ENCODE peak calls at places on chromosomes 2 and 18, in five cellular contexts. U, F, Q, Y and N are unnamed samples.

GRCh38 chr2:127165539-127165935 is 54.6 kb downstream of the CYP27C1 start:
- DNase-seq in Q (peak; percentile 49), F (no peak), U (no peak), Y (no peak), N (no peak)

GRCh38 chr2:16332681-16333519 is 332.7 kb downstream of the CYRIA start:
- DNase-seq in U (no peak), F (no peak), Y (no peak), Q (no peak), N (no peak)

GRCh38 chr2:9332853-9333245 is 90.5 kb downstream of the ITGB1BP1 start:
- DNase-seq in Y (no peak), F (no peak), Q (no peak), U (no peak), N (no peak)

GRCh38 chr2:168669151-168669550 is 133.3 kb upstream of the NOSTRIN start:
- DNase-seq in Q (no peak), Y (no peak), U (no peak), F (no peak), N (no peak)

GRCh38 chr2:45882707-45883106 is 231.2 kb downstream of the PRKCE start:
- DNase-seq in F (no peak), Y (no peak), U (no peak), Q (peak; percentile 95), N (no peak)

GRCh38 chr2:118085173-118086023 is 2.9 kb upstream of the INSIG2 start:
- DNase-seq in Y (peak; percentile 96), Q (no peak), F (no peak), U (no peak), N (no peak)

GRCh38 chr2:105553538-105554196 is 154.8 kb upstream of the FHL2 start:
- DNase-seq in Y (no peak), F (no peak), U (no peak), Q (no peak), N (no peak)

GRCh38 chr18:31609886-31610646 is 18.4 kb downstream of the TTR start:
- DNase-seq in U (no peak), Q (no peak), Y (no peak), F (no peak), N (no peak)

GRCh38 chr2:219736196-219736595 is 108.8 kb downstream of the SLC4A3 start:
- DNase-seq in U (peak; percentile 25), Y (peak; percentile 51), F (no peak), Q (no peak), N (no peak)

GRCh38 chr18:79866889-79867574 is 69.3 kb downstream of the KCNG2 start:
- DNase-seq in U (no peak), Q (no peak), F (peak; percentile 4), Y (no peak), N (peak; percentile 44)

DNA sequence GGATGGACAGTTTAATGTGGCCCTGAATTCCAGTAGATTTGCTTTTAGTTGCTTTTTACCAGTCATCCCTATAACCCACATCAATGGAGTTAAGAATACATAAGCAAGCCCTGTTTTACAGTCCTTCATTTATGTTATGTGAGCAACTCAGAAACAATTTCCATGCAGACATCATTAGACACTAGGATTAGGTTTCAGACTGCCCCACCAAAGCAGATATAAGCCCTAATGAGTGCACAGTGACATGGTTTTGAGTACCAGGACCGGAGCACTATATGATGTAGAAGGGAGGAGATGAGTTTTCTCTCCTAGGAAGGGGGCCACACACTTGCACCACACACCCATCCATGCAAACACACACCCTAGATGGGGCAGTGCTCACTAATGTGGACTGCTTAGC is 15.5 kb downstream of the KCNS3 start:
- DNase-seq in F (no peak), Q (no peak), U (no peak), Y (no peak), N (no peak)
- TF ChIP-seq EP300 in F (no peak), Q (no peak), U (no peak), Y (no peak), N (no peak)

GRCh38 chr2:241237047-241237446 is 48.6 kb downstream of the ANO7 start:
- DNase-seq in F (no peak), Q (peak; percentile 29), U (no peak), Y (no peak), N (no peak)
- H3K36me3 ChIP-seq in F (peaks cover 71% of the 10 kb centered on the region), Q (peaks cover 100% of the 10 kb centered on the region), U (peaks cover 86% of the 10 kb centered on the region), Y (peaks cover 98% of the 10 kb centered on the region), N (peaks cover 98% of the 10 kb centered on the region)

GRCh38 chr2:79573895-79574674 is 61.2 kb downstream of the CTNNA2 start:
- DNase-seq in Q (no peak), U (no peak), F (no peak), Y (peak; percentile 9), N (no peak)

GRCh38 chr2:79564065-79564464 is 51.2 kb downstream of the CTNNA2 start:
- DNase-seq in Q (no peak), F (no peak), Y (no peak), U (no peak), N (no peak)

GRCh38 chr2:79569048-79569447 is 56.2 kb downstream of the CTNNA2 start:
- DNase-seq in Y (no peak), F (no peak), Q (no peak), U (no peak), N (no peak)
- TF ChIP-seq EP300 in Y (no peak), F (no peak), Q (no peak), U (no peak), N (no peak)

GRCh38 chr2:135636982-135637381 is 104.7 kb upstream of the UBXN4 start:
- DNase-seq in Y (no peak), F (no peak), U (no peak), Q (no peak), N (no peak)
- H3K36me3 ChIP-seq in Y (peaks cover 36% of the 10 kb centered on the region), F (no peaks in the 10 kb centered on the region), U (peaks cover 67% of the 10 kb centered on the region), Q (peaks cover 64% of the 10 kb centered on the region), N (peaks cover 29% of the 10 kb centered on the region)

GRCh38 chr18:62526098-62527025 is 3.5 kb downstream of the ZCCHC2 start:
- DNase-seq in U (peak; percentile 74), Q (peak; percentile 92), F (peak; percentile 58), Y (peak; percentile 87), N (peak; percentile 86)
- TF ChIP-seq EP300 in U (no peak), Q (no peak), F (no peak), Y (peak; percentile 35), N (no peak)

DNA sequence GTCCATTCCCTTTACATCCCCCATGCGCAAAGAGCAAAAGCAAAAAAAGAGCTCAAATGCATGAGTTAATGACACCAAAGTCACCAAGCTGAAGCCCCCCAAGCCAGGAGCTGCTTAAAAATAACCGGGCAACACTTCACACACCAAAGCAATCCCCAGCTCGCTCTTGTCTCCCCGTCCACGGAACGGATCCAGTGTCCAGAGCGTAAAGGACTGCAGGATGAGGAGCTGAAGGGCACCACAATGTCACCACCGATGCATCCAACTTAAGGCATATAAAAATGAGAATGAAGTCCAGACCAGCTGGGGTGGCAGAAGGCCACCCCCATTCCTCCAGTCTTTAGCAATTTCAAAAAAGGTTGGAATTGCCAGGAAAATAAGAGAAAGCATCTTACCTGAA is 8.7 kb downstream of the SMAD7 start:
- DNase-seq in Q (no peak), Y (no peak), F (no peak), U (no peak), N (no peak)
- H3K36me3 ChIP-seq in Q (no peaks in the 10 kb centered on the region), Y (peaks cover 44% of the 10 kb centered on the region), F (no peaks in the 10 kb centered on the region), U (peaks cover 2% of the 10 kb centered on the region), N (peaks cover 6% of the 10 kb centered on the region)